ENCODE peak calls at places on chromosomes 16 and 17, in five cellular contexts. E, K, I, Y and O are unnamed samples.

GRCh38 chr17:2592974-2593845 is at the start of gene PAFAH1B1:
- DNase-seq in E (peak; percentile 96), Y (peak; percentile 96), I (peak; percentile 89), K (peak; percentile 94), O (peak; percentile 72)

GRCh38 chr17:15909481-15909991 is 35.4 kb upstream of the ADORA2B start:
- DNase-seq in K (no peak), E (peak; percentile 31), Y (no peak), I (no peak), O (no peak)

GRCh38 chr17:34990921-34991365 is 10.6 kb downstream of the LIG3 start:
- DNase-seq in Y (no peak), I (peak; percentile 86), K (no peak), E (no peak), O (peak; percentile 60)

GRCh38 chr17:29357821-29358232 is 32.3 kb upstream of the TAOK1 start:
- DNase-seq in Y (no peak), K (no peak), E (no peak), I (peak; percentile 16), O (peak; percentile 65)

GRCh38 chr16:87426423-87427215 is 34.5 kb downstream of the MAP1LC3B start:
- DNase-seq in Y (no peak), I (no peak), K (no peak), E (no peak), O (no peak)

GRCh38 chr17:55458977-55459376 is 37.3 kb upstream of the MMD start:
- DNase-seq in K (no peak), Y (no peak), I (peak; percentile 82), E (no peak), O (peak; percentile 89)

GRCh38 chr16:67967183-67967955 is 1.1 kb downstream of the SLC12A4 start:
- DNase-seq in E (peak; percentile 33), I (peak; percentile 42), K (no peak), Y (no peak), O (no peak)

GRCh38 chr16:21950782-21951521 is 2.2 kb upstream of the UQCRC2 start:
- DNase-seq in I (peak; percentile 56), Y (no peak), K (no peak), E (peak; percentile 26), O (peak; percentile 37)

GRCh38 chr17:66542183-66542966 is 240.0 kb downstream of the PRKCA start:
- DNase-seq in K (no peak), E (no peak), Y (no peak), I (peak; percentile 78), O (peak; percentile 53)

GRCh38 chr16:88545781-88546180 is 24.4 kb upstream of the ZC3H18 start:
- DNase-seq in K (no peak), I (no peak), Y (no peak), E (no peak), O (no peak)

GRCh38 chr16:73713817-73714495 is 582.7 kb upstream of the PSMD7 start:
- DNase-seq in E (peak; percentile 72), K (no peak), I (no peak), Y (peak; percentile 78), O (peak; percentile 4)

GRCh38 chr17:17179371-17179827 is 26.7 kb downstream of the PLD6 start:
- DNase-seq in E (no peak), I (no peak), K (no peak), Y (no peak), O (peak; percentile 31)

GRCh38 chr17:57555636-57556175 is 189.4 kb downstream of the CCDC182 start:
- DNase-seq in Y (no peak), I (no peak), K (no peak), E (no peak), O (no peak)

GRCh38 chr17:20935740-20936139 is 107.1 kb downstream of the USP22 start:
- DNase-seq in Y (no peak), I (peak; percentile 62), E (no peak), K (no peak), O (peak; percentile 75)

GRCh38 chr16:49499018-49499785 is 125.6 kb downstream of the C16orf78 start:
- DNase-seq in Y (no peak), I (no peak), E (peak; percentile 82), K (no peak), O (no peak)

GRCh38 chr16:85112364-85112763 is at the start of gene CIBAR2:
- DNase-seq in K (peak; percentile 48), E (peak; percentile 25), I (no peak), Y (peak; percentile 63), O (no peak)

GRCh38 chr16:57377080-57377841 is 5.0 kb downstream of the CX3CL1 start:
- DNase-seq in Y (no peak), E (peak; percentile 69), K (no peak), I (peak; percentile 94), O (peak; percentile 85)

GRCh38 chr16:28280881-28281836 is 11.2 kb upstream of the SBK1 start:
- DNase-seq in Y (no peak), I (no peak), E (peak; percentile 41), K (no peak), O (no peak)

GRCh38 chr16:19520861-19521331 is 1.0 kb downstream of the GDE1 start:
- DNase-seq in Y (no peak), K (no peak), E (peak; percentile 4), I (peak; percentile 52), O (peak; percentile 54)

GRCh38 chr17:2183346-2183745 is 120.2 kb downstream of the SMG6 start:
- DNase-seq in K (no peak), Y (no peak), E (no peak), I (peak; percentile 58), O (peak; percentile 81)

GRCh38 chr16:67767953-67768352 is 38.4 kb downstream of the RANBP10 start:
- DNase-seq in E (no peak), I (peak; percentile 73), K (no peak), Y (no peak), O (peak; percentile 88)

DNA sequence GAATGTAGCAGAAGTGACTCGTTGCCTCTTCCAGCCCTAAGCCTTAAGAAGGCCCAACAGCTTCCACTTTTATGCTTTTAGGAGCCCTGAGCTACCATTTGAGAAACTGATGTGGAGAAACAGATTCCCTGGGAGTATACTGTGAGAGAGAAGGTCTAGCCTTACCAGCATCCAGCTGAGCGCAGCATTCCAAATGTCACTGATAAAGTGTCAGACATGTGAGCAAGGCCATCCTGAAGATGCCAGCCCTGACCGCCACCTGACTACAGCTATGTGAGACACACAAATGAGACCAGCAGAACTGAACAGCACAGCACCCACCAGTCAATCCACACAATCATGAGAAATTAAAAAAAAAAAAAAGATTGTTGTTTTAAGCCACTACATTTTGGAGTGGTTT is 18.6 kb upstream of the MED13 start:
- DNase-seq in K (no peak), I (no peak), Y (no peak), E (no peak), O (no peak)
- H2BK15ac ChIP-seq in K (no peak overlapping the region), I (no peak overlapping the region), Y (no peak overlapping the region), E (no peak overlapping the region), O (no peak overlapping the region)

DNA sequence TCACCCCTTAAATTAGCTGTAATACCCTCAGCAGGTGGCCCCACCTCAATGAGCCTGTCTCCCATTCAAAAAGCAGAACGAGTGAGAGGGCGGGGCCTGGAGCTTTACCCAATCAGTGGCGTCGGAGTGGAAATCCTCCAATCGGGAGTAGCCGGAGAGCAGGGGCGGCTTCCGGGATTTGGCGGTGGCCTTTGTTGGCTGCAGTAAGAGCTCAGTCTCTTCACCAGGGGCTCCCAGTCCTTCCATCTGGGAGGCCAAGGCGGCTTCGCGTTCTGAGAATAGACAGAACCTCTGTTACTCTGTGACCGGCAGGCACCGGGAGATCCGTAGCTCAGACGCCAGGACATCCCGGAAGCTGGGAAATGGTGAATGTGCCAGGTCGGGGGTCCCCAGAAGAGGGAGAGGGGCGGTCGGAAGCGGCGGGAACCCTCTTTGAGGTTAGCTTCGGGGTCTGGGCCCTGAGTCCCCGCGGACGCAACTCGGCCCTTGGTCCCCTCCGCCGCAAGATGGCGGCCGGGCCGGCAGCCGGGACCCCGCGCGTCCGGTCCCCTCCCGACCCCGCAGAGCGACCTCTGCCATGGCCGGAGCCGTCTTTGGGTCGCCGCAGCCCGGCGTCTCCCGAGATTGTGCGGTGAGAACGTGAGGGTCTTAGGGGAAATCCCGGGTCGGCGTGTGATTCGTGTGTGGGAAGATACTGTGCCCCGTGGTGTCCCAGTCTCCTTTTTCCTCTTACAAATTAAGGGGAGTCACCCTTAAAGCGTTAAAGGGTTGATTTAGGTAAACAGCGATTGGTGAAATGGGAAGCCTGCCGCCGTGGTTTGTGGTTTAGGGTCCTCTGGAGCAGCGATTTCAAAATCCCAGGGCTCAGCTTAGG is 160.3 kb upstream of the ZNF267 start:
- DNase-seq in I (peak; percentile 95), K (peak; percentile 86), Y (peak; percentile 93), E (peak; percentile 97), O (peak; percentile 91)
- H3K4ac ChIP-seq in I (peak overlapping the region; percentile 10), K (no peak overlapping the region), Y (no peak overlapping the region), E (peak overlapping the region; percentile 46), O (peak overlapping the region; percentile 80)

DNA sequence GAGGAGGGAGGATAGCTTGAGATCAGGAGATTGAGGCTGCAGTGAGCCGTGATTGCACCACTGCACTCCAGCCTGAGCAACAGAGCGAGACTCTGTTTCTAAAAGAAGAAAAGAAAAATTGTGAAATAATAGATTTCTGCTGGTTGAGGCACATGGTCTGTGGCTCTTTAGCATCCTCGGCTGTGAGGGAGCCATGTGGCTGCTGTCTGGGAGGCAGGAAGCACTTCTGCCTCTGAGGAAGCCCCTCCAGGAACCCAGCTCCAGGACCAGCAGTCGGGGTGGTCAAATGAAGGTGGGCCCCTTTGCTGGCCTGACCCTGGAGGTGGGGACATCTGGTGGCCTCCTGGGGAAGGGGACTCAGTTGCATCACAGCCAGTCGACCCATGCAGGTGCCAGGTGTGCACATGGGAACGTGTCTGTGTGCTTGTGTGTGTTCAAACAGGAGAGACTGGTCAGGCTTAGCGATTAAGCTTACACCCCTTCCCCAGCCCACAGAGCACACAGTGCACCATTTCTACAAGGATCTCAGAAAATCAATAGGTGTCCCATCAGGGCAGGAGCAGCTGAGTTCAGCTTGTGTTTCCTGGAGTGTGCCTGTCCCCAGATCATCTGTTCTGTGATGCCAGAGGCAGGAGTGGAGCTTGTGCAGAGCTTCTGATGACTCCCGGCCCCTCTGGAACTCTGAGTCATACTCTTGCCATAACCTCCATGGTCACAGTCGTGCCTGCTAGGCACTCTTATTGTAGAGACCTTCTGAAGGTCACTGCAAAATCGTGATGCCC is 24.3 kb upstream of the MGAT5B start:
- DNase-seq in Y (no peak), K (no peak), I (peak; percentile 53), E (no peak), O (no peak)
- H3K4me3 ChIP-seq in Y (no peak overlapping the region), K (no peak overlapping the region), I (no peak overlapping the region), E (no peak overlapping the region), O (no peak overlapping the region)

GRCh38 chr16:89613101-89613953 is at the start of gene DPEP1:
- DNase-seq in E (no peak), I (no peak), K (no peak), Y (peak; percentile 61), O (no peak)
- H2BK15ac ChIP-seq in E (no peak within 1 kb of the TSS), I (no peak within 1 kb of the TSS), K (peak within 1 kb of the TSS; percentile 89), Y (no peak within 1 kb of the TSS), O (no peak within 1 kb of the TSS)